ENCODE peak calls at places on chromosomes 16 and 17, in five cellular contexts. X, M, F, Y and E are unnamed samples.

GRCh38 chr16:3065069-3065741 is at the start of gene IL32:
- DNase-seq in X (no peak), M (peak), Y (peak), F (no peak), E (no peak)

GRCh38 chr17:1000597-1001490 is 3.9 kb downstream of the TIMM22 start:
- DNase-seq in M (no peak), X (no peak), F (no peak), Y (peak), E (no peak)

GRCh38 chr16:69469807-69470561 is 45.6 kb downstream of the CYB5B start:
- DNase-seq in Y (no peak), F (no peak), X (no peak), M (no peak), E (no peak)

GRCh38 chr17:42843358-42843934 is 934 bp upstream of the AOC2 start:
- DNase-seq in X (peak), F (peak), M (peak), Y (peak), E (peak)

GRCh38 chr16:10362077-10362863 is 23.6 kb upstream of the ATF7IP2 start:
- DNase-seq in X (no peak), M (no peak), Y (no peak), F (no peak), E (no peak)

GRCh38 chr16:58306327-58306726 is 11.5 kb upstream of the PRSS54 start:
- DNase-seq in X (peak), M (peak), F (no peak), Y (peak), E (peak)

GRCh38 chr17:31058958-31059357 is 35.8 kb upstream of the NF1 start:
- DNase-seq in F (no peak), M (no peak), X (no peak), Y (no peak), E (no peak)

GRCh38 chr17:46822388-46822921 is 4.0 kb upstream of the WNT3 start:
- DNase-seq in F (no peak), M (peak), Y (no peak), X (peak), E (peak)

GRCh38 chr16:75319513-75320401 is 68.3 kb upstream of the BCAR1 start:
- DNase-seq in M (peak), Y (peak), F (no peak), X (no peak), E (no peak)

GRCh38 chr16:11307639-11308492 is 26.7 kb upstream of the PRM1 start:
- DNase-seq in F (no peak), X (no peak), M (no peak), Y (no peak), E (no peak)

GRCh38 chr16:50548659-50549560 is 714 bp downstream of the NKD1 start:
- DNase-seq in X (no peak), Y (peak), F (peak), M (no peak), E (peak)

GRCh38 chr17:1473841-1474240 is 17.8 kb upstream of the CRK start:
- DNase-seq in Y (no peak), M (no peak), X (no peak), F (no peak), E (no peak)

GRCh38 chr16:26550111-26550610 is 516.6 kb upstream of the C16orf82 start:
- DNase-seq in X (no peak), Y (no peak), M (no peak), F (no peak), E (peak)

GRCh38 chr17:71765437-71765836 is 355.4 kb upstream of the SOX9 start:
- DNase-seq in Y (peak), X (no peak), M (no peak), F (no peak), E (no peak)

GRCh38 chr16:58537124-58537906 is 22.0 kb downstream of the SETD6 start:
- DNase-seq in Y (no peak), F (no peak), M (no peak), X (no peak), E (no peak)

GRCh38 chr16:66599726-66600125 is 4.8 kb upstream of the CMTM3 start:
- DNase-seq in F (no peak), Y (no peak), X (no peak), M (no peak), E (no peak)

GRCh38 chr16:17275989-17276530 is 194.7 kb downstream of the XYLT1 start:
- DNase-seq in M (no peak), X (no peak), F (no peak), Y (no peak), E (no peak)

GRCh38 chr16:50523710-50524109 is 24.5 kb upstream of the NKD1 start:
- DNase-seq in F (no peak), Y (no peak), M (no peak), X (no peak), E (no peak)

GRCh38 chr17:45923511-45924268 is 29.3 kb downstream of the MAPT start:
- DNase-seq in Y (peak), M (no peak), F (no peak), X (no peak), E (no peak)

GRCh38 chr16:67514382-67514828 is 14.2 kb upstream of the RIPOR1 start:
- DNase-seq in M (peak), Y (peak), X (peak), F (peak), E (peak)

GRCh38 chr17:9948967-9949366 is 43.9 kb upstream of the RCVRN start:
- DNase-seq in F (peak), M (no peak), X (no peak), Y (no peak), E (no peak)

GRCh38 chr16:84603115-84603816 is 14.6 kb downstream of the COTL1 start:
- DNase-seq in M (peak), X (peak), Y (peak), F (no peak), E (no peak)

GRCh38 chr17:1829189-1829578 is 518 bp downstream of the SMYD4 start:
- DNase-seq in X (no peak), M (peak), Y (peak), F (no peak), E (peak)

GRCh38 chr17:78329263-78330059 is 30.4 kb downstream of the SOCS3 start:
- DNase-seq in Y (peak), M (peak), F (no peak), X (peak), E (no peak)

GRCh38 chr16:51540259-51540658 is 389.2 kb upstream of the SALL1 start:
- DNase-seq in F (no peak), M (no peak), X (no peak), Y (peak), E (no peak)

GRCh38 chr17:34081269-34081668 is 173.8 kb upstream of the CCL2 start:
- DNase-seq in Y (peak), M (peak), X (no peak), F (peak), E (peak)

GRCh38 chr16:89965447-89966225 is 17.1 kb downstream of the DEF8 start:
- DNase-seq in M (no peak), X (no peak), Y (no peak), F (no peak), E (no peak)
- TF ChIP-seq EZH2phosphoT487 in M (no peak), X (no peak), Y (no peak), F (no peak), E (no peak)

GRCh38 chr17:74051348-74051747 is 152.1 kb upstream of the RPL38 start:
- DNase-seq in Y (peak), M (no peak), X (no peak), F (no peak), E (no peak)
- TF ChIP-seq EZH2phosphoT487 in Y (no peak), M (no peak), X (no peak), F (no peak), E (no peak)

GRCh38 chr16:4663756-4664465 is 29.5 kb upstream of the NUDT16L1 start:
- DNase-seq in X (no peak), F (no peak), M (no peak), Y (no peak), E (no peak)
- TF ChIP-seq EZH2phosphoT487 in X (no peak), F (no peak), M (no peak), Y (no peak), E (no peak)

GRCh38 chr16:88489163-88489721 is 36.2 kb downstream of the ZFPM1 start:
- DNase-seq in F (no peak), Y (no peak), M (no peak), X (no peak), E (no peak)

GRCh38 chr16:88487124-88487432 is 34.0 kb downstream of the ZFPM1 start:
- DNase-seq in F (no peak), M (no peak), Y (no peak), X (no peak), E (no peak)

GRCh38 chr16:88486398-88487123 is 33.5 kb downstream of the ZFPM1 start:
- DNase-seq in Y (no peak), X (no peak), F (no peak), M (no peak), E (no peak)

GRCh38 chr16:88491001-88491559 is 38.0 kb downstream of the ZFPM1 start:
- DNase-seq in Y (no peak), M (no peak), F (no peak), X (no peak), E (no peak)

GRCh38 chr16:88487920-88488842 is 35.1 kb downstream of the ZFPM1 start:
- DNase-seq in F (no peak), Y (no peak), X (no peak), M (no peak), E (no peak)
- TF ChIP-seq EZH2phosphoT487 in F (no peak), Y (no peak), X (no peak), M (no peak), E (no peak)

DNA sequence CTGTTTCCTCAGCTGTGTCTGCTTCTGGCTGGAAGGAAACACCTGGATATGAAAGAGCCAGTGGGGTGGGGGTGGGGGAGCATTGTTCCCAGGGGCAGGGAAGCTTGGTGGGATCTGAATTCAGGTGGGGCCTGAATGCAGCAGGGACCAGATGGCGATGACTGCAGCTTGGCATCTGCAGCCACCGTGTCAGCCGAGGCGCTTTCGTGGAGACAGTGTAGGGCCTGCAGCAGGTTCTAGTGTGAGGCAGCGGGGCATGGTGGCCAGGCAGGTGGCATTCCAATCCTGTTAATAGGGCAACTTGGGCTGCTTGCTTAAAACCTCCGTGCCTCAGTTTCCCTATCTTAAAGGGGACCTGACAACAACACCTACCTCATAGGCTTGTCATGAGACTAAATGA is 1.7 kb downstream of the PIK3R6 start:
- DNase-seq in F (no peak), X (no peak), M (no peak), Y (no peak), E (no peak)
- TF ChIP-seq EZH2phosphoT487 in F (no peak), X (no peak), M (no peak), Y (no peak), E (no peak)

GRCh38 chr16:588639-588888 is 1.3 kb upstream of the RAB40C start:
- DNase-seq in F (peak), X (no peak), M (peak), Y (peak), E (peak)
- TF ChIP-seq EZH2phosphoT487 in F (no peak), X (no peak), M (no peak), Y (no peak), E (no peak)

GRCh38 chr17:35404360-35404759 is 27.9 kb downstream of the SLFN12 start:
- DNase-seq in F (no peak), M (peak), Y (no peak), X (no peak), E (no peak)
- TF ChIP-seq EZH2phosphoT487 in F (no peak), M (no peak), Y (no peak), X (no peak), E (no peak)